ENCODE peak calls at places on chromosome 18, in six cellular contexts. H is trophoblast cell; N is pancreas; R is effector memory CD4-positive, alpha-beta T cell; J is DND-41; E is heart right ventricle. T is an unnamed sample.
A peak's percentile ranks its signal among the peaks of the same experiment; 100 is the strongest.

GRCh38 chr18:61589053-61589723 is 256.0 kb downstream of the CDH20 start:
- DNase-seq in R (no peak), H (no peak), N (no peak), J (no peak), E (no peak), T (no peak)

GRCh38 chr18:21444465-21445023 is 156.0 kb downstream of the ESCO1 start:
- DNase-seq in E (no peak), R (no peak), N (no peak), J (peak; percentile 22), H (peak; percentile 12), T (no peak)

GRCh38 chr18:50649821-50650220 is 89.9 kb downstream of the MAPK4 start:
- DNase-seq in R (no peak), H (peak; percentile 90), N (no peak), J (no peak), E (peak; percentile 73), T (peak; percentile 14)

GRCh38 chr18:8507361-8507760 is 101.9 kb upstream of the RAB12 start:
- DNase-seq in R (no peak), E (no peak), N (no peak), H (no peak), J (no peak), T (no peak)

GRCh38 chr18:46335551-46336059 is 231.4 kb downstream of the HAUS1 start:
- DNase-seq in J (peak; percentile 16), E (no peak), H (no peak), N (no peak), R (no peak), T (no peak)

GRCh38 chr18:4391859-4392258 is 63.2 kb downstream of the DLGAP1 start:
- DNase-seq in N (no peak), E (no peak), R (no peak), J (no peak), H (no peak), T (no peak)

GRCh38 chr18:31294199-31294747 is 23.7 kb upstream of the DSG1 start:
- DNase-seq in E (no peak), R (no peak), N (no peak), H (peak; percentile 13), J (no peak), T (no peak)

GRCh38 chr18:31241425-31241824 is 76.5 kb upstream of the DSG1 start:
- DNase-seq in N (no peak), E (no peak), R (no peak), H (no peak), J (no peak), T (no peak)

GRCh38 chr18:6629635-6630140 is 99.8 kb upstream of the ARHGAP28 start:
- DNase-seq in E (no peak), J (no peak), N (no peak), H (peak; percentile 49), R (no peak), T (no peak)

DNA sequence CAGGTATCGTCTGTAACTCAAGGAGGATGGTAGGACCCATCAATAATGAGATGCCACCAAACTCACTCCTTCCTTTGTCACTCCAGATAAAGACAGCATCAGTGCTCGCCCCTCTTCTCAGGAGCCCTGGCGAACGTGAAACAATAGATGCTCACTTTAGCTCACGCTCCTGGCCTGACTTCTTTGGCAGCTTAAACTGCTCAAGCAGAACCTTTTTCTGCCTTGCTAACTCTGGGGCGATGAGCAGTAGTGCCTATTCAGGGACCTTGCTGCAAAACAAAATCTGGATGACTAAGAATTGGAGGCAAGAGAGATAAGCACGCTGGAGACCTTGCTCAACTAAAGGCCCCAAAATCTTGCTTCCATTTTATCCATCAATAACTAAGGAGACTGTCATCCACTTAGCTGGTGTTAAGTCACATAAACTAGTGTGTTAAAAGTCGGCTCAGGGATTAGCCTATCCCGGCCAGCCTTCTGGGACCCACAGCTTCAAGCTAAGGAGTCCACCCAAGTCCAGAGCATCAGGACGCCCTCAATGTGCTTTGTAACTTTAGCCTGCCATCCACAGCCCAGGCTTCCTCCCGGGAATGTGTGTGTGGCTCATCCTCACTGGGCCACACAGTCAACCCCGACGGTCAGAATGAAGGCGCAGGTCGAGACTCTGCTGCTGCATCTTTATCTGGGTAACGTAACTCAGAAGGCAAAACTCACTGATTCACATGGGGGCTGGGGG is 38.9 kb downstream of the ZNF516 start:
- DNase-seq in R (no peak), H (no peak), E (no peak), J (no peak), N (no peak), T (no peak)
- H3K27ac ChIP-seq in R (no peak overlapping the region), H (no peak overlapping the region), E (no peak overlapping the region), J (no peak overlapping the region), N (no peak overlapping the region), T (no peak overlapping the region)

GRCh38 chr18:58596265-58596681 is 32.6 kb downstream of the ALPK2 start:
- DNase-seq in R (no peak), E (peak; percentile 31), N (no peak), H (no peak), J (no peak), T (no peak)
- H3K27ac ChIP-seq in R (no peak overlapping the region), E (no peak overlapping the region), N (no peak overlapping the region), H (no peak overlapping the region), J (no peak overlapping the region), T (no peak overlapping the region)

DNA sequence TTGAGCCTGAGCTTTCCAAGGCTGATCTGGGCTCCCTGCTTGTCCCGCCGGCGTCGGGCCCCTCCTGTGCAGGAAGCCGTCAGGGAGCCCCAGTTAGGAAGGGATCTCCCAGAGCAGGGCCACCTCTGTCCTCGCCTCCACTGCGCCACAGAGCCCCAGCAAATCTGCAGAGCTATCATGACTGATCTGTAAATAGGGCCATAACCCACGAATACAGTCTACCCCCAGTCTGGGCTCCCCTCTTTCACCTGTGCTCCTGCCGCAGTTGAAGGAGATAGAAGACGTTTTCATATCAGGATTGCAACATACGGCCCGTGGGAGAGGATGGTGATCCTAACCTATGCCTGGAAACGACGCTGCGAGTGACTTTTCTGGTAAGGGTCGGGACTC is 138.7 kb downstream of the PTGR3 start:
- DNase-seq in H (no peak), E (no peak), N (no peak), J (no peak), R (no peak), T (no peak)
- H3K27ac ChIP-seq in H (no peak overlapping the region), E (no peak overlapping the region), N (peak overlapping the region; percentile 66), J (peak overlapping the region; percentile 96), R (peak overlapping the region; percentile 65), T (peak overlapping the region; percentile 14)

GRCh38 chr18:56283346-56283745 is 355.0 kb downstream of the TXNL1 start:
- DNase-seq in E (no peak), N (no peak), R (no peak), J (no peak), H (no peak), T (no peak)

GRCh38 chr18:56276466-56276865 is 361.9 kb downstream of the TXNL1 start:
- DNase-seq in E (no peak), R (no peak), J (no peak), N (no peak), H (no peak), T (no peak)

GRCh38 chr18:56284319-56284718 is 354.1 kb downstream of the TXNL1 start:
- DNase-seq in J (no peak), E (no peak), N (no peak), H (no peak), R (no peak), T (no peak)

GRCh38 chr18:56282234-56283104 is 355.9 kb downstream of the TXNL1 start:
- DNase-seq in H (no peak), E (no peak), R (no peak), N (peak; percentile 43), J (no peak), T (no peak)

GRCh38 chr18:56278643-56279042 is 359.7 kb downstream of the TXNL1 start:
- DNase-seq in J (no peak), N (no peak), E (no peak), R (no peak), H (no peak), T (no peak)
- H3K27ac ChIP-seq in J (no peak overlapping the region), N (no peak overlapping the region), E (no peak overlapping the region), R (no peak overlapping the region), H (no peak overlapping the region), T (no peak overlapping the region)